ENCODE peak calls at places on chromosome 21, in five cellular contexts. M is PC-3, C is A673, G is kidney, Y is breast epithelium. A is an unnamed sample. For H3K4me1, the result is how much of the 10 kb centered on the place peaks cover.

GRCh38 chr21:44485796-44486195 is 30.5 kb downstream of the LRRC3 start:
- DNase-seq in C (no peak), G (no peak), Y (no peak), M (no peak), A (no peak)

GRCh38 chr21:41767606-41768370 is 936 bp upstream of the RIPK4 start:
- DNase-seq in C (peak), G (peak), Y (no peak), M (peak), A (no peak)

GRCh38 chr21:41610042-41610839 is 102.3 kb upstream of the TMPRSS2 start:
- DNase-seq in C (peak), M (peak), Y (no peak), G (no peak), A (no peak)

GRCh38 chr21:46322351-46323226 is 1.1 kb downstream of the C21orf58 start:
- DNase-seq in Y (no peak), M (peak), C (peak), G (no peak), A (peak)

GRCh38 chr21:9837946-9838801 is 683.2 kb upstream of the TPTE start:
- DNase-seq in M (peak), C (no peak), Y (no peak), G (peak), A (peak)

GRCh38 chr21:22965455-22966125 is 1967.4 kb downstream of the NCAM2 start:
- DNase-seq in G (no peak), C (no peak), Y (no peak), M (peak), A (no peak)

GRCh38 chr21:37072239-37072987 is 458 bp downstream of the PIGP start:
- DNase-seq in G (no peak), C (no peak), Y (peak), M (peak), A (peak)

GRCh38 chr21:25872271-25872670 is 137.5 kb downstream of the GABPA start:
- DNase-seq in G (no peak), Y (no peak), C (peak), M (no peak), A (no peak)

GRCh38 chr21:42495765-42496119 is 282 bp downstream of the RSPH1 start:
- DNase-seq in Y (no peak), G (no peak), M (peak), C (peak), A (peak)

GRCh38 chr21:16608209-16608830 is 878.5 kb downstream of the USP25 start:
- DNase-seq in G (no peak), M (peak), Y (no peak), C (no peak), A (no peak)

GRCh38 chr21:43287974-43288755 is 119.4 kb downstream of the CRYAA start:
- DNase-seq in G (peak), C (no peak), M (peak), Y (no peak), A (peak)

GRCh38 chr21:26179501-26179900 is 8.9 kb upstream of the APP start:
- DNase-seq in Y (no peak), M (no peak), G (no peak), C (no peak), A (no peak)

GRCh38 chr21:29938968-29939858 is 583 bp downstream of the GRIK1 start:
- DNase-seq in C (peak), G (peak), M (no peak), Y (no peak), A (peak)

GRCh38 chr21:43211085-43212071 is 42.6 kb downstream of the CRYAA start:
- DNase-seq in G (peak), C (no peak), M (no peak), Y (peak), A (peak)

GRCh38 chr21:38441153-38441552 is 57.1 kb downstream of the ERG start:
- DNase-seq in G (no peak), M (peak), Y (no peak), C (no peak), A (no peak)

GRCh38 chr21:37986751-37987399 is 70.6 kb upstream of the KCNJ6 start:
- DNase-seq in G (no peak), M (peak), Y (no peak), C (no peak), A (no peak)

GRCh38 chr21:29499734-29500343 is 201.1 kb downstream of the BACH1 start:
- DNase-seq in C (peak), Y (no peak), M (peak), G (no peak), A (peak)

GRCh38 chr21:45584786-45585185 is 42.5 kb upstream of the SLC19A1 start:
- DNase-seq in C (no peak), M (no peak), G (no peak), Y (no peak), A (peak)

GRCh38 chr21:42572906-42573495 is 59.3 kb downstream of the SLC37A1 start:
- DNase-seq in C (no peak), Y (no peak), M (no peak), G (peak), A (peak)

GRCh38 chr21:45403133-45403824 is 1.7 kb upstream of the COL18A1 start:
- DNase-seq in Y (no peak), G (peak), C (no peak), M (peak), A (peak)

GRCh38 chr21:43810505-43811261 is 21.3 kb downstream of the RRP1 start:
- DNase-seq in M (peak), G (peak), Y (peak), C (peak), A (peak)

GRCh38 chr21:41283211-41283818 is 33.3 kb upstream of the FAM3B start:
- DNase-seq in Y (peak), G (no peak), M (peak), C (peak), A (peak)

GRCh38 chr21:39611547-39612190 is 1.1 kb upstream of the B3GALT5 start:
- DNase-seq in Y (no peak), C (peak), M (no peak), G (peak), A (peak)

GRCh38 chr21:39610705-39611104 is 2.0 kb upstream of the B3GALT5 start:
- DNase-seq in G (no peak), Y (no peak), C (peak), M (peak), A (no peak)

GRCh38 chr21:39613029-39613934 is 542 bp downstream of the B3GALT5 start:
- DNase-seq in C (no peak), Y (no peak), M (no peak), G (no peak), A (no peak)

GRCh38 chr21:39616373-39616772 is 3.6 kb downstream of the B3GALT5 start:
- DNase-seq in Y (no peak), C (peak), G (no peak), M (peak), A (no peak)

GRCh38 chr21:39612233-39613028 is at the start of gene B3GALT5:
- DNase-seq in Y (no peak), M (peak), G (no peak), C (peak), A (peak)
- H3K4me3 ChIP-seq in Y (peak), M (peak), G (no peak), C (peak), A (peak)

DNA sequence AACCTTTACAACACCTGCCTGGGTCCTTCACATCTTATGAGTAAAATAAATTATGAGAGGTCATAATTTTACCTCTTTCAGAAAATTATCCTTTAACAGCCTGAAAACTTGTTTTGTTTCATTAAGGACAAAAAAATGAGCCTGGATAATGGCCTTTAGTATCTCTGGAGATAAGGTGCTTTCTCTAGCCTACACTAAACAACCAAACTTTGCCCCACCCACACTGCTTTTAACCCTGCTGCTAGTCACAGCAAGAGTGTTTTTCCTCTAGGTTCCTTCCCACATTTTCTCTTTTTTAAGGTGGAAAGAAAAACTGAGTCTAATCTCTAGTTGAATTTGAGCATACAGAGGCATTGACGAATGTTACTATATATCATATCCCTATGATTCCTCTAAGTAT is 101.7 kb upstream of the KRTAP19-8 start:
- DNase-seq in G (no peak), C (no peak), M (no peak), Y (no peak), A (no peak)
- H3K4me1 ChIP-seq in G (under half), C (under half), M (under half), Y (under half), A (under half)

DNA sequence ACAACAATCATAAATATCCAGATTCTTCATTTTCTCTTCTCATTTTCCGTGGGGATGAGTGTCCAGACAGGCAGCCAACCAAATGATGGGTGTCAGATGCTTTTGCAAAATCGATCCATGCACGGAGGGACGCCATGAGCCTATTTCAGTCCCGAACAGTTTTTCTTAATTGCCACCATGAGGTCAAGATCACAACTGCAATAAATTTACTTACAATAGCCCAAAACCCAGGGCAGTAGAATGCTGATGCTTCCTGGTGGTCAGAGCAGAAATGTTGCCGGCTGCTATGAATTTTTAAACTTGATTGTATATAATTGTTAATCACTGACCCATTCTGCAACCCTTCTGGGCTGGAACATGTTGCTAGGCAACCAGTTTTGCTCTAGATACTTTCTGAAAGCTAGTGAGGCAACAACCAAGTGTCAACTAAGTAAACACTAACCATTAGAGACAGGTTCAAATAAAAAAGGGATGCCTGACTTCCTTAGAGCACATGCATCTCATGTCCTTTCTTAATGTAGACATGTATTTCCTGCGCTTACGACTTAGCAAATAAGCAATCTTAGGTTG is 132.6 kb upstream of the TIAM1 start:
- DNase-seq in G (no peak), M (no peak), C (no peak), Y (no peak), A (no peak)
- TF ChIP-seq CTCF in G (no peak), M (peak), C (no peak), Y (no peak), A (no peak)

GRCh38 chr21:31158789-31159581 is 120.7 kb upstream of the KRTAP19-8 start:
- DNase-seq in C (peak), M (no peak), G (no peak), Y (no peak), A (no peak)
- H3K4me3 ChIP-seq in C (no peak), M (no peak), G (no peak), Y (no peak), A (peak)

GRCh38 chr21:35207322-35207721 is 158.2 kb upstream of the RUNX1 start:
- DNase-seq in Y (no peak), G (peak), C (no peak), M (no peak), A (peak)
- H3K4me1 ChIP-seq in Y (under half), G (under half), C (under half), M (under half), A (under half)

A was measured in upper lobe of left lung.